ENCODE peak calls at places on chromosomes 11 and 22, in six cellular contexts. M is H9; R is germinal center; G is NCI-H1092 treated with DMSO at 0.1 percent for 48 hours; Y is ACHN; U is activated CD4-positive, alpha-beta T cell treated with anti-CD3 and anti-CD28 coated beads for 48 hours. C is an unnamed sample.

GRCh38 chr11:113818426-113818825 is 38.8 kb downstream of the CLDN25 start:
- DNase-seq in M (no peak), Y (no peak), R (no peak), U (no peak), G (no peak), C (no peak)

GRCh38 chr22:48357196-48357595 is 1470.5 kb downstream of the BRD1 start:
- DNase-seq in Y (no peak), G (no peak), M (peak; percentile 86), U (no peak), R (no peak), C (no peak)

GRCh38 chr11:57648791-57649735 is 649 bp downstream of the YPEL4 start:
- DNase-seq in U (no peak), G (no peak), R (no peak), M (peak; percentile 62), Y (no peak), C (no peak)

GRCh38 chr11:69352715-69353325 is 58.9 kb downstream of the MYEOV start:
- DNase-seq in Y (peak; percentile 61), R (no peak), G (peak; percentile 33), M (no peak), U (peak; percentile 74), C (no peak)

GRCh38 chr22:45332001-45332400 is 22.3 kb downstream of the FAM118A start:
- DNase-seq in Y (no peak), G (no peak), R (no peak), U (no peak), M (no peak), C (no peak)

GRCh38 chr22:27934069-27934468 is 15.0 kb upstream of the PITPNB start:
- DNase-seq in G (no peak), U (no peak), R (no peak), Y (no peak), M (no peak), C (no peak)

GRCh38 chr11:1207451-1208360 is 15.2 kb upstream of the MUC5B start:
- DNase-seq in Y (no peak), U (no peak), G (no peak), M (peak; percentile 24), R (no peak), C (no peak)

GRCh38 chr11:77473001-77473800 is 693 bp downstream of the PAK1 start:
- DNase-seq in M (peak; percentile 70), R (peak; percentile 68), U (peak; percentile 61), Y (peak; percentile 47), G (peak; percentile 70), C (no peak)

GRCh38 chr11:124415356-124415923 is 9.2 kb downstream of the OR8B4 start:
- DNase-seq in R (peak; percentile 4), G (peak; percentile 69), M (no peak), Y (peak; percentile 50), U (no peak), C (peak; percentile 26)

GRCh38 chr11:33857924-33858323 is 34.0 kb downstream of the LMO2 start:
- DNase-seq in U (peak; percentile 86), Y (peak; percentile 61), M (peak; percentile 79), R (peak; percentile 70), G (peak; percentile 64), C (peak; percentile 89)

GRCh38 chr11:57446055-57446454 is 14.3 kb upstream of the RTN4RL2 start:
- DNase-seq in Y (no peak), G (no peak), U (no peak), R (no peak), M (no peak), C (no peak)

GRCh38 chr22:27241430-27242110 is 560.0 kb downstream of the MN1 start:
- DNase-seq in R (no peak), M (no peak), U (no peak), G (peak; percentile 79), Y (peak; percentile 43), C (no peak)

GRCh38 chr11:20609727-20610707 is 10.6 kb downstream of the SLC6A5 start:
- DNase-seq in R (peak; percentile 69), M (peak; percentile 91), G (peak; percentile 83), Y (peak; percentile 79), U (peak; percentile 79), C (peak; percentile 76)

GRCh38 chr11:19628018-19628417 is 84.6 kb upstream of the NAV2 start:
- DNase-seq in G (no peak), R (no peak), M (no peak), U (no peak), Y (no peak), C (no peak)

GRCh38 chr22:50542416-50542927 is 3.2 kb upstream of the KLHDC7B start:
- DNase-seq in Y (no peak), G (no peak), M (no peak), U (peak; percentile 76), R (peak; percentile 69), C (no peak)

C was measured in KBM-7.